ENCODE peak calls at places on chromosomes 1 and 21, in six cellular contexts. C is BJ, M is T1000, L is fibroblast of mammary gland, H is occipital lobe, T is fibroblast of the conjunctiva. V is an unnamed sample.

GRCh38 chr1:59738591-59739015 is 76.1 kb upstream of the HOOK1 start:
- DNase-seq in T (peak; percentile 70), C (no peak), H (no peak), L (peak; percentile 75), M (no peak), V (no peak)

GRCh38 chr21:38310619-38311018 is 53.8 kb downstream of the KCNJ15 start:
- DNase-seq in L (peak; percentile 95), H (no peak), T (peak; percentile 46), M (no peak), C (no peak), V (no peak)

GRCh38 chr1:160081261-160081936 is at the start of gene KCNJ9:
- DNase-seq in M (no peak), C (no peak), H (peak; percentile 91), T (no peak), L (peak; percentile 31), V (no peak)

GRCh38 chr1:47683402-47683801 is 245.6 kb downstream of the FOXD2 start:
- DNase-seq in T (no peak), C (no peak), L (no peak), H (no peak), M (no peak), V (no peak)

GRCh38 chr1:55129194-55129728 is 85.9 kb downstream of the USP24 start:
- DNase-seq in H (no peak), M (no peak), T (peak; percentile 14), L (peak; percentile 84), C (no peak), V (no peak)

GRCh38 chr1:116345830-116346229 is 27.2 kb upstream of the ATP1A1 start:
- DNase-seq in H (no peak), T (no peak), L (no peak), M (no peak), C (no peak), V (no peak)

GRCh38 chr21:31656199-31657095 is 3.0 kb upstream of the SOD1 start:
- DNase-seq in H (no peak), M (no peak), C (no peak), T (no peak), L (peak; percentile 62), V (no peak)

GRCh38 chr1:3060601-3061551 is 8.1 kb upstream of the PRDM16 start:
- DNase-seq in C (no peak), H (no peak), T (no peak), M (no peak), L (no peak), V (no peak)

GRCh38 chr1:180926164-180926981 is 13.7 kb downstream of the KIAA1614 start:
- DNase-seq in L (peak; percentile 6), M (no peak), T (no peak), C (no peak), H (peak; percentile 55), V (peak; percentile 49)

GRCh38 chr1:225943582-225943981 is 2.6 kb upstream of the LEFTY2 start:
- DNase-seq in M (no peak), L (no peak), C (no peak), H (no peak), T (no peak), V (no peak)

GRCh38 chr1:228004887-228005462 is 1.8 kb upstream of the WNT3A start:
- DNase-seq in T (no peak), C (no peak), L (no peak), M (no peak), H (no peak), V (no peak)

GRCh38 chr1:89538361-89538760 is 13.7 kb downstream of the LRRC8B start:
- DNase-seq in M (no peak), H (no peak), T (no peak), L (no peak), C (no peak), V (no peak)

GRCh38 chr1:25820247-25821111 is 725 bp downstream of the MTFR1L start:
- DNase-seq in M (peak; percentile 21), T (no peak), C (no peak), H (no peak), L (peak; percentile 66), V (peak; percentile 81)

GRCh38 chr1:156839426-156840109 is 19.3 kb downstream of the INSRR start:
- DNase-seq in C (no peak), L (no peak), H (no peak), T (no peak), M (no peak), V (no peak)

GRCh38 chr1:54354899-54355298 is 51.3 kb downstream of the SSBP3 start:
- DNase-seq in H (no peak), M (no peak), L (no peak), T (no peak), C (no peak), V (no peak)